ENCODE peak calls at places on chromosomes 5 and 9, in nine cellular contexts. One of them, this sample, is unnamed.

GRCh38 chr9:20659474-20659962 is 24.5 kb upstream of the FOCAD start:
- DNase-seq in heart right ventricle: no peak
- DNase-seq in dorsolateral prefrontal cortex: no peak
- DNase-seq in HS-27A: no peak
- DNase-seq in GM03348: no peak
- DNase-seq in hypothalamus: no peak
- DNase-seq in NCI-H748 treated with DMSO at 0.1 percent for 48 hours: no peak
- DNase-seq in ureter: no peak
- DNase-seq in activated CD4-positive, alpha-beta T cell treated with anti-CD3 and anti-CD28 coated beads, Interleukin-2, amount 50 U/mL, for 48 hours: no peak
- DNase-seq in this sample: no peak

GRCh38 chr5:862367-863243 is 11.8 kb upstream of the ZDHHC11 start:
- DNase-seq in NCI-H748 treated with DMSO at 0.1 percent for 48 hours: no peak
- DNase-seq in HS-27A: no peak
- DNase-seq in ureter: no peak
- DNase-seq in GM03348: no peak
- DNase-seq in activated CD4-positive, alpha-beta T cell treated with anti-CD3 and anti-CD28 coated beads, Interleukin-2, amount 50 U/mL, for 48 hours: no peak
- DNase-seq in dorsolateral prefrontal cortex: no peak
- DNase-seq in hypothalamus: no peak
- DNase-seq in heart right ventricle: peak
- DNase-seq in this sample: no peak

GRCh38 chr9:99134893-99135341 is 30.0 kb downstream of the TGFBR1 start:
- DNase-seq in HS-27A: no peak
- DNase-seq in NCI-H748 treated with DMSO at 0.1 percent for 48 hours: no peak
- DNase-seq in activated CD4-positive, alpha-beta T cell treated with anti-CD3 and anti-CD28 coated beads, Interleukin-2, amount 50 U/mL, for 48 hours: no peak
- DNase-seq in dorsolateral prefrontal cortex: no peak
- DNase-seq in GM03348: peak
- DNase-seq in ureter: no peak
- DNase-seq in heart right ventricle: no peak
- DNase-seq in hypothalamus: no peak
- DNase-seq in this sample: no peak

GRCh38 chr9:114481789-114482188 is 23.5 kb downstream of the WHRN start:
- DNase-seq in heart right ventricle: no peak
- DNase-seq in NCI-H748 treated with DMSO at 0.1 percent for 48 hours: no peak
- DNase-seq in HS-27A: no peak
- DNase-seq in activated CD4-positive, alpha-beta T cell treated with anti-CD3 and anti-CD28 coated beads, Interleukin-2, amount 50 U/mL, for 48 hours: no peak
- DNase-seq in hypothalamus: no peak
- DNase-seq in dorsolateral prefrontal cortex: no peak
- DNase-seq in GM03348: no peak
- DNase-seq in ureter: no peak
- DNase-seq in this sample: no peak

GRCh38 chr9:122370303-122370702 is 521 bp upstream of the PTGS1 start:
- DNase-seq in ureter: no peak
- DNase-seq in GM03348: no peak
- DNase-seq in dorsolateral prefrontal cortex: no peak
- DNase-seq in hypothalamus: no peak
- DNase-seq in HS-27A: no peak
- DNase-seq in activated CD4-positive, alpha-beta T cell treated with anti-CD3 and anti-CD28 coated beads, Interleukin-2, amount 50 U/mL, for 48 hours: no peak
- DNase-seq in NCI-H748 treated with DMSO at 0.1 percent for 48 hours: no peak
- DNase-seq in heart right ventricle: peak
- DNase-seq in this sample: no peak

GRCh38 chr9:127570533-127571111 is 41.5 kb upstream of the STXBP1 start:
- DNase-seq in NCI-H748 treated with DMSO at 0.1 percent for 48 hours: no peak
- DNase-seq in hypothalamus: no peak
- DNase-seq in HS-27A: no peak
- DNase-seq in activated CD4-positive, alpha-beta T cell treated with anti-CD3 and anti-CD28 coated beads, Interleukin-2, amount 50 U/mL, for 48 hours: no peak
- DNase-seq in ureter: no peak
- DNase-seq in GM03348: no peak
- DNase-seq in heart right ventricle: no peak
- DNase-seq in dorsolateral prefrontal cortex: no peak
- DNase-seq in this sample: no peak

GRCh38 chr9:99726758-99727157 is 94.9 kb upstream of the NR4A3 start:
- DNase-seq in heart right ventricle: no peak
- DNase-seq in ureter: no peak
- DNase-seq in activated CD4-positive, alpha-beta T cell treated with anti-CD3 and anti-CD28 coated beads, Interleukin-2, amount 50 U/mL, for 48 hours: no peak
- DNase-seq in NCI-H748 treated with DMSO at 0.1 percent for 48 hours: no peak
- DNase-seq in hypothalamus: no peak
- DNase-seq in GM03348: no peak
- DNase-seq in dorsolateral prefrontal cortex: no peak
- DNase-seq in HS-27A: no peak
- DNase-seq in this sample: no peak

GRCh38 chr9:37466037-37466709 is 923 bp upstream of the ZBTB5 start:
- DNase-seq in NCI-H748 treated with DMSO at 0.1 percent for 48 hours: no peak
- DNase-seq in dorsolateral prefrontal cortex: peak
- DNase-seq in ureter: peak
- DNase-seq in HS-27A: no peak
- DNase-seq in GM03348: peak
- DNase-seq in heart right ventricle: peak
- DNase-seq in hypothalamus: peak
- DNase-seq in activated CD4-positive, alpha-beta T cell treated with anti-CD3 and anti-CD28 coated beads, Interleukin-2, amount 50 U/mL, for 48 hours: peak
- DNase-seq in this sample: peak

GRCh38 chr5:142466195-142466951 is 141.6 kb upstream of the SPRY4 start:
- DNase-seq in ureter: no peak
- DNase-seq in heart right ventricle: no peak
- DNase-seq in NCI-H748 treated with DMSO at 0.1 percent for 48 hours: no peak
- DNase-seq in hypothalamus: no peak
- DNase-seq in activated CD4-positive, alpha-beta T cell treated with anti-CD3 and anti-CD28 coated beads, Interleukin-2, amount 50 U/mL, for 48 hours: no peak
- DNase-seq in HS-27A: no peak
- DNase-seq in dorsolateral prefrontal cortex: no peak
- DNase-seq in GM03348: peak
- DNase-seq in this sample: no peak

GRCh38 chr5:176832162-176832561 is 21.8 kb downstream of the UNC5A start:
- DNase-seq in ureter: no peak
- DNase-seq in NCI-H748 treated with DMSO at 0.1 percent for 48 hours: no peak
- DNase-seq in dorsolateral prefrontal cortex: no peak
- DNase-seq in hypothalamus: no peak
- DNase-seq in GM03348: no peak
- DNase-seq in heart right ventricle: no peak
- DNase-seq in activated CD4-positive, alpha-beta T cell treated with anti-CD3 and anti-CD28 coated beads, Interleukin-2, amount 50 U/mL, for 48 hours: no peak
- DNase-seq in HS-27A: no peak
- DNase-seq in this sample: no peak

This sample was measured in left ventricle myocardium inferior.